ENCODE peak calls at places on chromosomes 5 and 9, in eight cellular contexts. A is CD8-positive, alpha-beta T cell; E is thyroid gland; L is right atrium auricular region; C is cardiac muscle cell; X is fibroblast of lung; U is RWPE1; M is upper lobe of left lung. J is an unnamed sample.

GRCh38 chr9:136297016-136297691 is 6.7 kb downstream of the CCDC187 start:
- DNase-seq in E (peak), U (peak), X (no peak), C (no peak), A (no peak), L (no peak), M (peak), J (no peak)

GRCh38 chr5:82808960-82809359 is 268.2 kb downstream of the TMEM167A start:
- DNase-seq in X (no peak), E (no peak), A (no peak), M (no peak), L (no peak), U (no peak), C (peak), J (no peak)

GRCh38 chr9:15403155-15403554 is 19.5 kb upstream of the SNAPC3 start:
- DNase-seq in L (no peak), E (peak), A (no peak), M (no peak), U (no peak), X (no peak), C (no peak), J (no peak)

GRCh38 chr5:116372931-116373597 is 201.6 kb downstream of the SEMA6A start:
- DNase-seq in E (no peak), C (no peak), M (no peak), U (no peak), L (no peak), A (no peak), X (no peak), J (no peak)

GRCh38 chr9:92138157-92138959 is 23.1 kb upstream of the SPTLC1 start:
- DNase-seq in X (peak), U (peak), L (peak), A (peak), E (peak), M (peak), C (peak), J (peak)

GRCh38 chr9:91001146-91001611 is 199.6 kb downstream of the SYK start:
- DNase-seq in C (peak), L (no peak), X (peak), E (peak), U (peak), M (no peak), A (no peak), J (no peak)

GRCh38 chr9:89491688-89492087 is 6.2 kb downstream of the SEMA4D start:
- DNase-seq in X (no peak), C (no peak), E (no peak), L (no peak), A (no peak), M (no peak), U (no peak), J (no peak)

GRCh38 chr5:123865641-123866040 is 353.7 kb downstream of the CSNK1G3 start:
- DNase-seq in U (no peak), X (peak), L (no peak), E (no peak), C (no peak), M (no peak), A (no peak), J (no peak)

GRCh38 chr9:87109851-87110250 is 162.5 kb upstream of the GAS1 start:
- DNase-seq in L (no peak), A (no peak), E (no peak), C (peak), U (no peak), M (no peak), X (peak), J (no peak)

GRCh38 chr9:130975156-130975555 is 33.8 kb upstream of the LAMC3 start:
- DNase-seq in A (no peak), M (no peak), C (no peak), L (no peak), X (no peak), E (no peak), U (no peak), J (no peak)

GRCh38 chr5:138230261-138230660 is 17.1 kb upstream of the CDC23 start:
- DNase-seq in U (peak), E (no peak), X (peak), C (peak), L (peak), A (no peak), M (no peak), J (no peak)

GRCh38 chr9:15422355-15423327 is at the start of gene SNAPC3:
- DNase-seq in A (peak), C (peak), E (peak), L (peak), X (peak), U (peak), M (peak), J (peak)

GRCh38 chr9:110148868-110149267 is 59.1 kb downstream of the C9orf152 start:
- DNase-seq in A (no peak), C (peak), X (no peak), M (no peak), E (no peak), L (no peak), U (no peak), J (no peak)

GRCh38 chr9:130598188-130598587 is 18.8 kb downstream of the FUBP3 start:
- DNase-seq in U (no peak), M (no peak), C (no peak), E (no peak), L (no peak), A (no peak), X (no peak), J (no peak)

GRCh38 chr9:76676857-76677256 is 87.4 kb upstream of the PCA3 start:
- DNase-seq in U (no peak), A (no peak), L (no peak), X (no peak), M (no peak), E (no peak), C (no peak), J (no peak)

GRCh38 chr9:2502760-2503159 is 118.8 kb upstream of the VLDLR start:
- DNase-seq in U (no peak), C (no peak), E (no peak), A (no peak), M (no peak), L (no peak), X (peak), J (no peak)

GRCh38 chr5:135997936-135998335 is 30.9 kb upstream of the TGFBI start:
- DNase-seq in E (no peak), L (no peak), A (no peak), U (no peak), M (no peak), X (no peak), C (no peak), J (no peak)

GRCh38 chr5:178940569-178941360 is at the start of gene ZNF454:
- DNase-seq in L (peak), A (no peak), C (peak), X (peak), E (peak), U (no peak), M (peak), J (peak)

GRCh38 chr9:37371565-37372464 is 50.7 kb upstream of the GRHPR start:
- DNase-seq in M (no peak), C (peak), L (no peak), X (peak), E (no peak), A (no peak), U (no peak), J (no peak)

GRCh38 chr9:75548871-75549270 is 341.6 kb upstream of the PCSK5 start:
- DNase-seq in L (no peak), M (no peak), E (no peak), C (no peak), X (no peak), U (no peak), A (no peak), J (no peak)

GRCh38 chr5:72246239-72246580 is 73.8 kb downstream of the MRPS27 start:
- DNase-seq in A (no peak), X (peak), E (no peak), U (no peak), M (no peak), L (no peak), C (no peak), J (no peak)

GRCh38 chr9:104606202-104606601 is 775 bp upstream of the OR13C2 start:
- DNase-seq in U (no peak), M (no peak), C (no peak), A (no peak), E (no peak), X (no peak), L (no peak), J (no peak)

GRCh38 chr9:2916382-2916985 is 72.6 kb upstream of the PUM3 start:
- DNase-seq in L (no peak), E (no peak), X (no peak), U (no peak), C (no peak), M (no peak), A (no peak), J (no peak)

GRCh38 chr5:28707706-28708105 is 1669.3 kb upstream of the CDH9 start:
- DNase-seq in L (no peak), M (no peak), E (no peak), A (no peak), U (no peak), X (peak), C (peak), J (no peak)

GRCh38 chr5:14353661-14354474 is 210.7 kb downstream of the TRIO start:
- DNase-seq in U (no peak), L (no peak), A (no peak), X (peak), C (no peak), E (no peak), M (no peak), J (no peak)

GRCh38 chr5:96300986-96301385 is 132.1 kb downstream of the PCSK1 start:
- DNase-seq in C (no peak), A (no peak), M (no peak), E (no peak), L (no peak), X (no peak), U (no peak), J (no peak)

GRCh38 chr5:141611289-141611688 is 7.5 kb downstream of the DIAPH1 start:
- DNase-seq in X (no peak), L (no peak), E (no peak), A (no peak), C (no peak), M (no peak), U (no peak), J (no peak)

GRCh38 chr9:20557890-20558608 is 64.2 kb downstream of the MLLT3 start:
- DNase-seq in X (no peak), A (no peak), C (no peak), E (peak), M (no peak), L (no peak), U (no peak), J (no peak)

GRCh38 chr9:20561542-20561941 is 60.8 kb downstream of the MLLT3 start:
- DNase-seq in C (no peak), L (no peak), U (no peak), E (no peak), A (no peak), M (no peak), X (no peak), J (no peak)

GRCh38 chr9:20557286-20557685 is 65.0 kb downstream of the MLLT3 start:
- DNase-seq in L (no peak), E (no peak), C (no peak), U (no peak), A (no peak), X (no peak), M (no peak), J (no peak)

GRCh38 chr9:20559236-20559896 is 62.9 kb downstream of the MLLT3 start:
- DNase-seq in X (peak), L (no peak), U (peak), C (no peak), M (no peak), E (no peak), A (no peak), J (no peak)

DNA sequence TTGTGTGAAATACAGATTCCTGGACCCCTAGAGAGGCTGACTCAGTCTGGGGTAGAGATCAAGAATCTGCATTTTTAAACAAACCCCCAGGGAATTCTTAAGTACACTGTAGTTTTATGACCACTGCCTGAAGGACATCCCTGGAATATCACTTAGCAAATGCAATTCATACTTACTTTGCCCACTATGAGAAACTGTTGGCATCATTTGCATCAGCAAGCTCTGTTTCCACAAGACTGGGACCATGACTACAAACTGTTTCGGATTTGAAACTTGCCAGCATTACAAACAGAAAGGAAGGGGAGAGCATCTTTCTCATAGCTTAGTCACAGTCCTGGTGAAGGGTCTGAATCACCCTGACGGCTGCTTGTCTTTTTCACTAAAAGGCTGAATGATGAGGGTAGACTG is 63.7 kb downstream of the MLLT3 start:
- DNase-seq in E (no peak), L (no peak), C (peak), M (no peak), U (peak), X (peak), A (no peak), J (peak)
- H3K27ac ChIP-seq in E (peak), L (no peak), C (no peak), M (no peak), U (no peak), X (peak), A (no peak), J (no peak)

DNA sequence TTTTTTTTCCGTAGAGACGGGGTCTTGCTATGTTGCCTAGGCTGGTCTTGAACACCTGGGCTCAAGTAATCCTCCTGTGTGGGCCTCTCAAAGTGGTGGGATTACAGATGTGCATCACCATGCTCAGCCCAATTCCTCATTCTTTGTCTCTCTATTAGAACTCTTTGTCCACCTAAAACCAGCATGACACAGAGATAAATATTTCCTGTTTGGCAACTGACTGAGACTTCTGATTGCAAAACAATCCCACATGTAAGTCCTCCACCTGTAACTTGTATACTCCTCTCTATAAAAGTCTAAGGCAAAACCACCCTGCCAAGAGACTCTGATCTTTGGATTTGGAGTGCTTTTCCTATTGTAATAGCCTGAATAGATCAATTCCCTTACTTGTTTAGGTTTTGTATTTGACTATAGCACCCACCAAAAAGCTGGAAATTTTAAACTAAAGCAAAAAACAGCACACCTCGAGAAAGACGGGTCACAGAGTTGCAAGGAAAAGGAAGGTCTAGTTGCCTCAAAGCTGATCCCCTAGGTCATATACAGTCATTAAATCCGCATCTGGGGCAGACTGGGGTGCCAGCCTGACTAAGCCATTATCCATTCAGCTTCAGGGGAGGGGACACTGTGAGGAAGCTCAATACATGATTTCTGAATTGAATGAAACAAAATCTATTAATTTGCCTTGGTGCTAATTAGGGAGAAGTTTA is 13.5 kb upstream of the KIF27 start:
- DNase-seq in L (no peak), U (peak), E (no peak), M (no peak), C (peak), X (peak), A (no peak), J (no peak)
- H3K27ac ChIP-seq in L (no peak), U (peak), E (peak), M (no peak), C (no peak), X (no peak), A (no peak), J (no peak)

GRCh38 chr5:7869474-7870136 is 657 bp downstream of the MTRR start:
- DNase-seq in X (no peak), U (peak), E (peak), C (no peak), A (no peak), L (no peak), M (no peak), J (no peak)
- H3K27ac ChIP-seq in X (peak), U (peak), E (peak), C (peak), A (peak), L (peak), M (peak), J (peak)

GRCh38 chr9:132878695-132879064 is at the start of gene SPACA9:
- DNase-seq in L (peak), E (peak), U (peak), C (peak), A (no peak), M (peak), X (peak), J (no peak)
- H3K27ac ChIP-seq in L (peak), E (peak), U (peak), C (no peak), A (peak), M (peak), X (peak), J (peak)

DNA sequence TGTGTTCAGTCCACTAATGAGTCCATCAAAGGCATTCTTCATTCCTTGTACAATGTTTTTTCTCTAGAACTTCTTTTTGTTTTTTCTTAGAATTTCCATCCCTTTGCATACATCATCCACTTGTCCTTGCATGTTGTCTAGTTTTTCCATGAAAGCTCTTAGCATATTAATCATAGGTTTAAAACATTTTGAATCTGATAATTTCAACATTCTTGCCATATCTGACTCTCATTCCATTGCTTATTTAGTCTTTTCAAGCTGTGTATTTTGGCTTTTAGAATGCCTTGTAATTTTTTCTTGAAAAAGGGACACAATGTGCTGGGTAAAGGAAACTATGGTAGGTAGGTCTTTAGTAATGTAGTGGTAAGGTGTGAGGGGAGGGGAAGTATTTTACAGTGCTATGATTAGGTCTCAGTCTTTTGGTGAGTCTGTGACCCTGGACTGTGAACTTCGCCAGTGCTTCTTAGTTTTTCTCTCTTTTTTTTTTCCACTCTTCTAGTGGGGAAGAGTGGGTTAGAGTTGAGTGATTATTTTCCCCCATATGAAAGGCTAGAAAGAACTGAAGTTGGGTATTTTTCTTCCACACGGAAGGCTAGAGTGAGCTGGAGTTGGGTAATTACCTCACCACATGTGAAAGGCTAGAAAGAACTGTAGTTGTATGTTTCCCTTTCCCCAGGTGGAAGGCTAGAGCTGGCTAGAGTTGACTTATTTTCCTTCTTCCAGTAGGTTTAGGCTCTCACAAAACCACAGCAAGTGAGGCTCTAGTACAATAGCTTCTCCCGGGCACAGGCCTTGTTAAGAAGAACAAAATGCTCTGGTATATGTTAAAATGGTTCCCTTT is 172.1 kb downstream of the SNX18 start:
- DNase-seq in A (no peak), L (no peak), E (no peak), X (peak), C (no peak), M (no peak), U (no peak), J (no peak)
- H3K27ac ChIP-seq in A (no peak), L (no peak), E (no peak), X (no peak), C (no peak), M (no peak), U (no peak), J (no peak)

DNA sequence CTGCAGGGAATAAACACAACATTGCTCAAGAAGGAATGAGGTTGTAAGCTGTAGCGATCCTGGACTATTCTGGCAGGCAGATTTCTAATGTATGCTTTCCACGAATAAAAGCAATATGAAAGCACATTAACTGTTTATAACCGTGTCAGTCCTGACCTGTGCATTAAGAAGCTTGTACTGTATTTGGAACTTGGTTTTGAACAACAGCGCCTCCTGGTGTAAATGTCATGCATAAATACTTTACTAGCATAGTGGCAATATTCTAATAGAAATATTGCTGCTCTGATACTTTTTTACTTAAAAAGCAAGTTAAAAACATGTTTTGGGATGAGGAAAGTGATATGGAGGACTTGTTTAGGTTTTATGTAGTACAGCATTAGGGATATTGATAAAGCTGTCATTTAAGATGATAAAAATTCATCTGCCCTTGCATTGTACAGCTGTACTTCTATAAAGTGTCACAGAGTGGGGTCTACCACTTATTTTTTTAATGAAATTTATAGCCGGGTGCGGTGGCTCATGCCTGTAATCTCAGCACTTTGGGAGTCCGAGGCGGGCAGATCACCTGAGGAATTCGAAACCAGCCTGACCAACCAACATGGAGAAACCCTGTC is 70.7 kb upstream of the GNE start:
- DNase-seq in M (no peak), U (peak), E (peak), C (peak), X (peak), L (no peak), A (no peak), J (no peak)
- H3K27ac ChIP-seq in M (no peak), U (no peak), E (no peak), C (no peak), X (no peak), L (no peak), A (no peak), J (no peak)

J was measured in substantia nigra.